ENCODE peak calls at places on chromosomes 6 and 20, in seven cellular contexts. One of them, this sample, is unnamed. For H3K4me1, the result is how much of the 10 kb centered on the place peaks cover.

GRCh38 chr6:13395272-13396237 is 67.2 kb upstream of the TBC1D7 start:
- DNase-seq in adrenal gland: peak
- DNase-seq in CD8-positive, alpha-beta T cell: no peak
- DNase-seq in OCI-LY7: peak
- DNase-seq in lung: peak
- DNase-seq in fibroblast of lung: peak
- DNase-seq in right lobe of liver: peak
- DNase-seq in this sample: peak

GRCh38 chr6:96116674-96117073 is 100.9 kb downstream of the FUT9 start:
- DNase-seq in adrenal gland: no peak
- DNase-seq in CD8-positive, alpha-beta T cell: no peak
- DNase-seq in OCI-LY7: peak
- DNase-seq in lung: no peak
- DNase-seq in fibroblast of lung: no peak
- DNase-seq in right lobe of liver: no peak
- DNase-seq in this sample: no peak

GRCh38 chr6:447381-448165 is 56.0 kb downstream of the IRF4 start:
- DNase-seq in adrenal gland: no peak
- DNase-seq in CD8-positive, alpha-beta T cell: no peak
- DNase-seq in OCI-LY7: no peak
- DNase-seq in lung: no peak
- DNase-seq in fibroblast of lung: no peak
- DNase-seq in right lobe of liver: no peak
- DNase-seq in this sample: no peak

GRCh38 chr6:54050750-54051149 is 60.5 kb upstream of the MLIP start:
- DNase-seq in adrenal gland: no peak
- DNase-seq in CD8-positive, alpha-beta T cell: no peak
- DNase-seq in OCI-LY7: no peak
- DNase-seq in lung: no peak
- DNase-seq in fibroblast of lung: peak
- DNase-seq in right lobe of liver: no peak
- DNase-seq in this sample: no peak

GRCh38 chr6:220312-220711 is 72.0 kb upstream of the DUSP22 start:
- DNase-seq in adrenal gland: no peak
- DNase-seq in CD8-positive, alpha-beta T cell: no peak
- DNase-seq in OCI-LY7: no peak
- DNase-seq in lung: no peak
- DNase-seq in fibroblast of lung: no peak
- DNase-seq in right lobe of liver: no peak
- DNase-seq in this sample: no peak

GRCh38 chr20:22686097-22686496 is 101.7 kb upstream of the FOXA2 start:
- DNase-seq in adrenal gland: peak
- DNase-seq in CD8-positive, alpha-beta T cell: no peak
- DNase-seq in OCI-LY7: no peak
- DNase-seq in lung: peak
- DNase-seq in fibroblast of lung: peak
- DNase-seq in right lobe of liver: peak
- DNase-seq in this sample: peak

GRCh38 chr6:2688416-2689064 is 62.2 kb downstream of the MYLK4 start:
- DNase-seq in adrenal gland: no peak
- DNase-seq in CD8-positive, alpha-beta T cell: no peak
- DNase-seq in OCI-LY7: no peak
- DNase-seq in lung: no peak
- DNase-seq in fibroblast of lung: peak
- DNase-seq in right lobe of liver: no peak
- DNase-seq in this sample: no peak

GRCh38 chr6:83411731-83412130 is 19.1 kb downstream of the ME1 start:
- DNase-seq in adrenal gland: no peak
- DNase-seq in CD8-positive, alpha-beta T cell: no peak
- DNase-seq in OCI-LY7: no peak
- DNase-seq in lung: no peak
- DNase-seq in fibroblast of lung: no peak
- DNase-seq in right lobe of liver: no peak
- DNase-seq in this sample: no peak

GRCh38 chr6:23659125-23659524 is 466.9 kb upstream of the NRSN1 start:
- DNase-seq in adrenal gland: no peak
- DNase-seq in CD8-positive, alpha-beta T cell: no peak
- DNase-seq in OCI-LY7: no peak
- DNase-seq in lung: no peak
- DNase-seq in fibroblast of lung: peak
- DNase-seq in right lobe of liver: no peak
- DNase-seq in this sample: no peak

GRCh38 chr20:22925613-22925983 is 109.5 kb upstream of the SSTR4 start:
- DNase-seq in adrenal gland: no peak
- DNase-seq in CD8-positive, alpha-beta T cell: no peak
- DNase-seq in OCI-LY7: no peak
- DNase-seq in lung: no peak
- DNase-seq in fibroblast of lung: no peak
- DNase-seq in right lobe of liver: no peak
- DNase-seq in this sample: no peak

GRCh38 chr20:12414446-12415274 is 497.0 kb downstream of the BTBD3 start:
- DNase-seq in adrenal gland: no peak
- DNase-seq in CD8-positive, alpha-beta T cell: no peak
- DNase-seq in OCI-LY7: no peak
- DNase-seq in lung: no peak
- DNase-seq in fibroblast of lung: no peak
- DNase-seq in right lobe of liver: no peak
- DNase-seq in this sample: peak

GRCh38 chr6:37827603-37828265 is 8.2 kb downstream of the ZFAND3 start:
- DNase-seq in adrenal gland: no peak
- DNase-seq in CD8-positive, alpha-beta T cell: no peak
- DNase-seq in OCI-LY7: no peak
- DNase-seq in lung: no peak
- DNase-seq in fibroblast of lung: no peak
- DNase-seq in right lobe of liver: no peak
- DNase-seq in this sample: no peak

GRCh38 chr6:37822851-37823682 is 3.5 kb downstream of the ZFAND3 start:
- DNase-seq in adrenal gland: no peak
- DNase-seq in CD8-positive, alpha-beta T cell: no peak
- DNase-seq in OCI-LY7: no peak
- DNase-seq in lung: no peak
- DNase-seq in fibroblast of lung: no peak
- DNase-seq in right lobe of liver: no peak
- DNase-seq in this sample: peak

GRCh38 chr6:37824170-37824569 is 4.6 kb downstream of the ZFAND3 start:
- DNase-seq in adrenal gland: no peak
- DNase-seq in CD8-positive, alpha-beta T cell: no peak
- DNase-seq in OCI-LY7: no peak
- DNase-seq in lung: no peak
- DNase-seq in fibroblast of lung: no peak
- DNase-seq in right lobe of liver: no peak
- DNase-seq in this sample: no peak

GRCh38 chr6:37826993-37827392 is 7.5 kb downstream of the ZFAND3 start:
- DNase-seq in adrenal gland: no peak
- DNase-seq in CD8-positive, alpha-beta T cell: no peak
- DNase-seq in OCI-LY7: no peak
- DNase-seq in lung: no peak
- DNase-seq in fibroblast of lung: no peak
- DNase-seq in right lobe of liver: no peak
- DNase-seq in this sample: no peak

GRCh38 chr6:37826188-37826587 is 6.7 kb downstream of the ZFAND3 start:
- DNase-seq in adrenal gland: no peak
- DNase-seq in CD8-positive, alpha-beta T cell: no peak
- DNase-seq in OCI-LY7: no peak
- DNase-seq in lung: no peak
- DNase-seq in fibroblast of lung: no peak
- DNase-seq in right lobe of liver: no peak
- DNase-seq in this sample: no peak
- H3K4me1 ChIP-seq in adrenal gland: under half
- H3K4me1 ChIP-seq in CD8-positive, alpha-beta T cell: half or more
- H3K4me1 ChIP-seq in OCI-LY7: under half
- H3K4me1 ChIP-seq in lung: under half
- H3K4me1 ChIP-seq in fibroblast of lung: under half
- H3K4me1 ChIP-seq in right lobe of liver: under half
- H3K4me1 ChIP-seq in this sample: half or more

GRCh38 chr6:41744236-41744787 is 2.9 kb downstream of the PGC start:
- DNase-seq in adrenal gland: no peak
- DNase-seq in CD8-positive, alpha-beta T cell: no peak
- DNase-seq in OCI-LY7: no peak
- DNase-seq in lung: no peak
- DNase-seq in fibroblast of lung: no peak
- DNase-seq in right lobe of liver: no peak
- DNase-seq in this sample: no peak

GRCh38 chr6:41743406-41744235 is 3.6 kb downstream of the PGC start:
- DNase-seq in adrenal gland: no peak
- DNase-seq in CD8-positive, alpha-beta T cell: no peak
- DNase-seq in OCI-LY7: no peak
- DNase-seq in lung: no peak
- DNase-seq in fibroblast of lung: no peak
- DNase-seq in right lobe of liver: no peak
- DNase-seq in this sample: no peak

GRCh38 chr6:41740366-41741162 is 5.2 kb upstream of the TFEB start:
- DNase-seq in adrenal gland: no peak
- DNase-seq in CD8-positive, alpha-beta T cell: no peak
- DNase-seq in OCI-LY7: no peak
- DNase-seq in lung: no peak
- DNase-seq in fibroblast of lung: no peak
- DNase-seq in right lobe of liver: no peak
- DNase-seq in this sample: no peak

GRCh38 chr6:41739041-41739440 is 3.6 kb upstream of the TFEB start:
- DNase-seq in adrenal gland: no peak
- DNase-seq in CD8-positive, alpha-beta T cell: no peak
- DNase-seq in OCI-LY7: no peak
- DNase-seq in lung: no peak
- DNase-seq in fibroblast of lung: no peak
- DNase-seq in right lobe of liver: no peak
- DNase-seq in this sample: no peak

DNA sequence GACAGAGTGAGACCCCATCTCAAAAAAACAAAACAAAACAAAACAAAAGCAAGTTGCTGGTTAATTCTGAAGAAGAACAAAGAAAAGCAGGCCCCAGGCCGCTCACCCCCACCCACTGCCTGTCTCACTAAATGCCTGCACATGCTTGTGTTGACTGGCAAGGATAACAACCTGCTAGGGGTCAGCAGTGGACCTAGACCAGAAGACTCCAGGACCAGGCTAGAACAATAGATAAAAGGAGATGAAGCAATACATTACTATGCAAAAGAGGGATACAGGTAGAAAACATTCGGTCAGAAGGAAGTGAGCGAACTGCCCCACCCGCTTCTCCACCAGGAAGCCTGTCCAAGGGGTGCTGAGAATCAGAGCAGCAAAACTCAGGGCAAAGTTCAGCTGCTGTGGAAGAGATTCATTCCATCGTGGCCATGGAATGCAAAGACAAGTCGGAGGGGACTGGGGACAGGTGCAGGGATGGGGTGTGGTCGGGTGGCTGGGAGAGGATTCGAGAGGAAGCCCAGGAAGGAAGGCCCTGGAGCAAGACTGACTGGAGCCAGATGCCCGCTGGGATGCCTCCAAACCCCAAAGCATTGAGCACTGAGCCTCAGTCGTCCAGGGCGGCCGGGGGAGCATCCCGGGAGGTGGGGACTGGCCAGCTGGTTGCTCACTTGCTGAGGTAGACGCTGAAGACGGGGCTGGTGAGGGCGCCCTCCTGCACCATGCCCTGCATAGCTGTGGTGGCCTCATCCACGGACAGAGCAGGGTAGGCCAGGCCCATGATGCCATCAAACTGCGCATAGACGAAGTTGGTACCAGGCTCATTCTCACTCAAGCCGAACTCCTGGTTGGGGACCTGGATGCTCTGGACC is 5.3 kb downstream of the PGC start:
- DNase-seq in adrenal gland: no peak
- DNase-seq in CD8-positive, alpha-beta T cell: no peak
- DNase-seq in OCI-LY7: no peak
- DNase-seq in lung: no peak
- DNase-seq in fibroblast of lung: no peak
- DNase-seq in right lobe of liver: no peak
- DNase-seq in this sample: no peak
- TF ChIP-seq CTCF in adrenal gland: no peak
- TF ChIP-seq CTCF in CD8-positive, alpha-beta T cell: no peak
- TF ChIP-seq CTCF in OCI-LY7: no peak
- TF ChIP-seq CTCF in lung: no peak
- TF ChIP-seq CTCF in fibroblast of lung: no peak
- TF ChIP-seq CTCF in right lobe of liver: no peak
- TF ChIP-seq CTCF in this sample: no peak

GRCh38 chr6:108597601-108598315 is 37.0 kb downstream of the FOXO3 start:
- DNase-seq in adrenal gland: no peak
- DNase-seq in CD8-positive, alpha-beta T cell: no peak
- DNase-seq in OCI-LY7: peak
- DNase-seq in lung: no peak
- DNase-seq in fibroblast of lung: no peak
- DNase-seq in right lobe of liver: no peak
- DNase-seq in this sample: no peak

GRCh38 chr6:108592371-108593337 is 31.9 kb downstream of the FOXO3 start:
- DNase-seq in adrenal gland: no peak
- DNase-seq in CD8-positive, alpha-beta T cell: peak
- DNase-seq in OCI-LY7: peak
- DNase-seq in lung: no peak
- DNase-seq in fibroblast of lung: peak
- DNase-seq in right lobe of liver: no peak
- DNase-seq in this sample: peak

GRCh38 chr6:108591040-108591816 is 30.5 kb downstream of the FOXO3 start:
- DNase-seq in adrenal gland: no peak
- DNase-seq in CD8-positive, alpha-beta T cell: no peak
- DNase-seq in OCI-LY7: no peak
- DNase-seq in lung: no peak
- DNase-seq in fibroblast of lung: peak
- DNase-seq in right lobe of liver: no peak
- DNase-seq in this sample: no peak

GRCh38 chr6:108596947-108597346 is 36.2 kb downstream of the FOXO3 start:
- DNase-seq in adrenal gland: no peak
- DNase-seq in CD8-positive, alpha-beta T cell: no peak
- DNase-seq in OCI-LY7: peak
- DNase-seq in lung: no peak
- DNase-seq in fibroblast of lung: no peak
- DNase-seq in right lobe of liver: no peak
- DNase-seq in this sample: no peak

GRCh38 chr6:108594640-108595039 is 33.9 kb downstream of the FOXO3 start:
- DNase-seq in adrenal gland: no peak
- DNase-seq in CD8-positive, alpha-beta T cell: no peak
- DNase-seq in OCI-LY7: no peak
- DNase-seq in lung: peak
- DNase-seq in fibroblast of lung: no peak
- DNase-seq in right lobe of liver: peak
- DNase-seq in this sample: peak
- H3K4me3 ChIP-seq in adrenal gland: no peak
- H3K4me3 ChIP-seq in CD8-positive, alpha-beta T cell: no peak
- H3K4me3 ChIP-seq in OCI-LY7: no peak
- H3K4me3 ChIP-seq in lung: no peak
- H3K4me3 ChIP-seq in fibroblast of lung: no peak
- H3K4me3 ChIP-seq in right lobe of liver: no peak
- H3K4me3 ChIP-seq in this sample: no peak

DNA sequence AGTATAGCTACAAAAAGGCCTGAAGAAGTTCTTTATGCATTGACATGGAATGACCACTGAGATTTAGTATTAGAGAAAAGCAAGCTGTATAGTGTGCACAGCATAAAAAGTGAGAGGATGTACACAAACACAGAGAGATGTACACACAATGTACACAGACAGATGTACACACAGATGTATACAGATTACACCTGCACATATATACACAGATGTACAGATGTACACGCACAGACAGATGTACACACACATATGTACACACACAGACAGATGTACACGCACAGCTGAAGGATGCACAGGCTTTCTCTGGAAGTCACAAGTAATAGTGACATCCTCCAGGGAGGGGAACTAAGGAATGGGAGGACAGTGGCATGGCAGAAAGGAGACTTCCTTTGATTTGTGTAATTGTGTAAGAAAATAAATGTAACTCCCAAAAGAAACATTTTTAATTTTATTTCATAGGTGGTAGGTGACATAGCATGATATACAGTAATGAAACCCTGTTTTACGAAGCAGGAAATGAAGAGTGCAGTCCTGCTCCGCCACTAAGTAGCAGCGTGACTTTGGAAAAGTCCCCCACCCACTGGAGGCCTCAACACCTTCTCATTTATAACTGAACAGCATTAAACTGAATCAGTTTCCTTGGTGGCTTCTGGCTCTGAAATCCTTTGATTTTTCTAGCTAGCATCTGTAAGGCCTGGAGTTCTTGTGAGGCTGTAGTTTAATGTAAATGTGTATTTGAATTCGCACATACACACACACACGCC is 14.1 kb downstream of the NFATC2 start:
- DNase-seq in adrenal gland: no peak
- DNase-seq in CD8-positive, alpha-beta T cell: no peak
- DNase-seq in OCI-LY7: no peak
- DNase-seq in lung: no peak
- DNase-seq in fibroblast of lung: no peak
- DNase-seq in right lobe of liver: no peak
- DNase-seq in this sample: no peak
- H3K4me1 ChIP-seq in adrenal gland: under half
- H3K4me1 ChIP-seq in CD8-positive, alpha-beta T cell: half or more
- H3K4me1 ChIP-seq in OCI-LY7: half or more
- H3K4me1 ChIP-seq in lung: under half
- H3K4me1 ChIP-seq in fibroblast of lung: under half
- H3K4me1 ChIP-seq in right lobe of liver: under half
- H3K4me1 ChIP-seq in this sample: under half